ENCODE peak calls at places on chromosome 5, in eight cellular contexts. U is fibroblast of mammary gland; D is A549; I is CD8-positive, alpha-beta T cell; V is sigmoid colon; P is spleen; X is dorsolateral prefrontal cortex; Q is heart left ventricle. G is an unnamed sample.

GRCh38 chr5:66882592-66883227 is 286.5 kb downstream of the MAST4 start:
- DNase-seq in U (peak; percentile 62), D (peak; percentile 33), P (no peak), X (no peak), Q (no peak), V (no peak), I (no peak), G (no peak)

GRCh38 chr5:75058986-75059508 is 6.7 kb upstream of the GCNT4 start:
- DNase-seq in I (no peak), P (no peak), D (no peak), V (no peak), U (peak; percentile 6), X (no peak), Q (no peak), G (peak; percentile 16)

GRCh38 chr5:82365744-82366228 is 87.6 kb upstream of the RPS23 start:
- DNase-seq in V (no peak), P (no peak), U (peak; percentile 85), I (no peak), Q (no peak), X (no peak), D (no peak), G (peak; percentile 70)

GRCh38 chr5:68272289-68272688 is 56.7 kb downstream of the PIK3R1 start:
- DNase-seq in Q (no peak), X (no peak), P (no peak), V (no peak), U (no peak), I (no peak), D (no peak), G (no peak)

GRCh38 chr5:54362434-54362833 is 52.1 kb upstream of the ARL15 start:
- DNase-seq in Q (no peak), P (no peak), D (no peak), U (peak; percentile 68), I (no peak), V (no peak), X (no peak), G (peak; percentile 72)

GRCh38 chr5:669111-669841 is 23.9 kb downstream of the TPPP start:
- DNase-seq in Q (peak; percentile 44), D (no peak), U (no peak), I (peak; percentile 17), X (peak; percentile 96), P (peak; percentile 87), V (peak; percentile 76), G (peak; percentile 23)

GRCh38 chr5:95873351-95873750 is 50.8 kb upstream of the GLRX start:
- DNase-seq in I (no peak), X (no peak), P (no peak), U (no peak), D (no peak), Q (no peak), V (no peak), G (no peak)

GRCh38 chr5:137215261-137215660 is 283.9 kb downstream of the SPOCK1 start:
- DNase-seq in V (no peak), I (no peak), U (no peak), X (no peak), P (no peak), D (no peak), Q (no peak), G (no peak)

GRCh38 chr5:1089621-1090040 is 22.2 kb downstream of the SLC12A7 start:
- DNase-seq in Q (no peak), U (no peak), D (no peak), P (no peak), V (no peak), X (no peak), I (no peak), G (no peak)

GRCh38 chr5:9621379-9621903 is 8.7 kb downstream of the TAS2R1 start:
- DNase-seq in P (no peak), Q (no peak), D (no peak), V (no peak), U (peak; percentile 22), X (no peak), I (no peak), G (peak; percentile 63)

GRCh38 chr5:8892931-8893330 is 652.9 kb downstream of the SEMA5A start:
- DNase-seq in I (no peak), Q (no peak), D (no peak), U (no peak), P (no peak), X (no peak), V (no peak), G (no peak)

GRCh38 chr5:150567031-150567680 is 59.2 kb downstream of the NDST1 start:
- DNase-seq in V (peak; percentile 59), X (no peak), I (no peak), Q (no peak), D (no peak), U (peak; percentile 88), P (no peak), G (peak; percentile 94)

GRCh38 chr5:90888511-90889324 is 330.1 kb downstream of the ADGRV1 start:
- DNase-seq in V (no peak), U (peak; percentile 63), I (no peak), X (no peak), P (no peak), Q (no peak), D (peak; percentile 26), G (no peak)

GRCh38 chr5:10424124-10424731 is 17.5 kb upstream of the ROPN1L start:
- DNase-seq in D (peak; percentile 46), V (no peak), P (no peak), I (no peak), Q (no peak), X (no peak), U (peak; percentile 60), G (peak; percentile 48)

GRCh38 chr5:55608595-55608994 is 73.8 kb upstream of the PLPP1 start:
- DNase-seq in U (no peak), Q (no peak), P (no peak), D (no peak), I (no peak), V (no peak), X (no peak), G (no peak)

GRCh38 chr5:180291234-180291940 is 496 bp downstream of the MAPK9 start:
- DNase-seq in V (no peak), X (no peak), U (no peak), D (peak; percentile 45), P (peak; percentile 91), Q (no peak), I (no peak), G (no peak)
- TF ChIP-seq CTCF in V (no peak), X (no peak), U (no peak), D (peak; percentile 52), P (no peak), Q (peak; percentile 33), I (no peak), G (peak; percentile 11)

DNA sequence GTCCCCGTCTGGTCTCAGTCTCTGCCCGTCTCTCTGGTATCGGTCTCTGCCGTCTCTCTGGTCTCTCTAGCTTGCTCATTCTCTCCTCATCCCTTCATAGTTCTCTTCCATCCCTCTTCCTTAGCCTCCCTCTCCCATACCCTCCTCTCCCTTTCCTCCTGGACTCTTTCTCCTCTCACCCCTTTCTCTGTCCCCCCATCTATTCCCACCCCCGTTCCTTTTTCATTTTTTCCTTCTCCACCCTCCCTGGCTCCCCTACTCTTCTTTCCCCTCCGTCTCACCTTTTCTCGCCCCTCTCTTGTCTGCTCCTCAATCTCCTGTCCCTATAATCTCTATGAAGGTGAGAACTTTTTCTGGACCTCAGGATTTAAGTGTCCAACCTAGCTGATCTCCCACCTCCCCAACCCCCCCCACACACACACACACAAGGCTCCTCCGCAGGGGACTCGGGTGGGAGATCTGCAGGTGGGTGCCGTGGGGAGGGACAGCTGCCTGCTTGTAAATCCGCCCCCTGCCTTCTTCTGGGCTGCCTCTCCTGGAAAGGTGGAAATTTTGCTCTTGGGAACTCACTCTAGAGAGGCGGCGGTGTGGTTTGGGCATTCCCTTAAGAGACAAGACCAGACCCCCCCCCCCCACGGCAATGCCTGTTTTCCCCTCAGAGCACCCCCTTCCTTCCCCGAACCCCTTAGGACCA is 953 bp downstream of the UBE2QL1 start:
- DNase-seq in D (no peak), Q (no peak), I (no peak), X (no peak), P (no peak), U (no peak), V (no peak), G (no peak)
- H3K4me3 ChIP-seq in D (peak overlapping the region; percentile 40), Q (peak overlapping the region; percentile 71), I (no peak overlapping the region), X (peak overlapping the region; percentile 67), P (peak overlapping the region; percentile 29), U (no peak overlapping the region), V (peak overlapping the region; percentile 33), G (no peak overlapping the region)

GRCh38 chr5:163760498-163760897 is 255.1 kb downstream of the MAT2B start:
- DNase-seq in U (peak; percentile 98), Q (no peak), V (no peak), X (no peak), D (no peak), I (no peak), P (no peak), G (peak; percentile 76)

GRCh38 chr5:163757344-163757743 is 251.9 kb downstream of the MAT2B start:
- DNase-seq in X (no peak), P (no peak), U (no peak), D (no peak), I (no peak), Q (no peak), V (no peak), G (no peak)

GRCh38 chr5:163758283-163758711 is 252.9 kb downstream of the MAT2B start:
- DNase-seq in D (no peak), P (no peak), I (no peak), X (no peak), Q (no peak), U (peak; percentile 57), V (no peak), G (no peak)

GRCh38 chr5:163756170-163756569 is 250.8 kb downstream of the MAT2B start:
- DNase-seq in X (no peak), U (no peak), D (no peak), P (no peak), V (no peak), I (no peak), Q (no peak), G (no peak)

DNA sequence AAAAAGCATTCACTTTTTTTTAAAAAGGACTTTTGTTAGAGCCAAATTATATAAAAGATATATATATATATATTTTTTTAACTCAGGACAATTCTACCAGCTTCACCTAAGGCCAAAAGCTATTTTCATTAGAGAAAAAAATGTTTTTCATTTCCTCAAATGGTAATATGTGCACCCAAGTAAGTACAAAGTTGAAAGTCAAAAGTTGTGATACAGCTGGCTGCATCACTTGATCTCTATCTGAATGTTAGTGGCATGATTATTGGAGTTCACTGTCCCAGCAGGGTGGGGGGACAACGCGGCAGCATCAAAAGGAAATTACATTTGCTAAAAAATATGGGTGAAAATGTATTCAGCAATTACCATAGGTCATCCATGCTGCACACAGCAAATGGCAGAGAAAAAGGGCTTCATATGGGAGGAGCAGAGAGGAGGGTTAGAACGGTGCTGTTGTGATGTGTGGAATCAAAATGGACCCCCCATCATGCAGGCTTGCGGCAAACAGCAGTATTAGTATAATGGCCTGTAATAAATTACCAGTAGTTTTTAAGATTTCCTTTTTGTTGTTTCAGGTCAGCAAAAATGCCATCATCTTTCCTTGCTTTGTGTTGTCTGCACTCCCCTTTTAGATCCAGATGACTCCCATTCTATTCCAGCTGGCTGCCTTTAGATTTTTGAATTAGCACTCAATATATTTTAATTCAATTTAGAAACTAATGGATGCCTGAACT is 253.7 kb downstream of the MAT2B start:
- DNase-seq in V (no peak), D (no peak), Q (no peak), X (no peak), U (no peak), P (no peak), I (no peak), G (no peak)
- TF ChIP-seq CTCF in V (no peak), D (no peak), Q (no peak), X (no peak), U (no peak), P (no peak), I (no peak), G (no peak)

DNA sequence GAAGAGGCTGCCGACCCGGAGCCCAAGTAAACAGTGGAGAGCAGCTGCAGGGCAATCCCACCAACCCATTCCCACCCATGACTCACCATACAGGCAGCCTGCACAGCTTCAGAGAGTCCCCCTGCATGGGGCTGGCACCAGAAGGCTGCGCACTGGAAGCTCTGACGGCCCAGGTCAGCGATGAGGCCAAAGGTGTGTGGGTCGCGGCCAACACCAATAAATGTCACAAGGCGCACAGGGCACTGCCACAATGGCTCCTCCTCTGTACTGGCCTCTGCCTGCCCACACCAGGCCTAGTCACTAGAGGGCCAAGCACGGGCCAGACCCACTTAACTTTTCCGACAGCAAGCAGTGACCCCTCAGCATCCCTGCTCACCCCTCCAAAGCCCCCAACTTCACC is 3.0 kb upstream of the SRA1 start:
- DNase-seq in I (no peak), V (peak; percentile 59), X (no peak), U (no peak), P (no peak), Q (no peak), D (no peak), G (no peak)
- H3K4me3 ChIP-seq in I (no peak overlapping the region), V (no peak overlapping the region), X (no peak overlapping the region), U (no peak overlapping the region), P (no peak overlapping the region), Q (no peak overlapping the region), D (no peak overlapping the region), G (no peak overlapping the region)

G was measured in AG10803.